ENCODE peak calls at places on chromosomes 13 and 19, in seven cellular contexts. K is amniotic epithelial cell; U is progenitor cell of endocrine pancreas; V is stimulated activated CD8-positive, alpha-beta memory T cell treated with anti-CD3 and anti-CD28 coated beads, Interleukin-7, amount 100 ng/mL, for 1 hour; Q is AG08396; T is SK-N-DZ; X is CD8-positive, alpha-beta memory T cell. D is an unnamed sample.

GRCh38 chr13:34156841-34157365 is 339.0 kb downstream of the RFC3 start:
- DNase-seq in X (no peak), K (peak), U (peak), Q (peak), T (peak), V (no peak), D (no peak)

GRCh38 chr13:64074989-64075474 is 2659.4 kb upstream of the PCDH20 start:
- DNase-seq in Q (no peak), T (no peak), X (no peak), U (no peak), K (no peak), V (no peak), D (no peak)

GRCh38 chr19:6736169-6736916 is 1.0 kb downstream of the GPR108 start:
- DNase-seq in K (peak), Q (peak), V (peak), U (peak), T (peak), X (peak), D (no peak)

GRCh38 chr19:17511724-17512573 is 500 bp downstream of the PGLS start:
- DNase-seq in V (peak), U (peak), T (peak), Q (peak), X (peak), K (peak), D (no peak)

GRCh38 chr13:36344886-36345437 is 1.2 kb downstream of the SPART start:
- DNase-seq in K (peak), V (no peak), X (peak), U (no peak), T (no peak), Q (no peak), D (no peak)

GRCh38 chr13:96431044-96431581 is 341.2 kb downstream of the HS6ST3 start:
- DNase-seq in U (no peak), V (no peak), K (peak), X (no peak), T (no peak), Q (no peak), D (no peak)

GRCh38 chr13:52751196-52751595 is 11.6 kb upstream of the CNMD start:
- DNase-seq in Q (no peak), U (no peak), T (no peak), K (no peak), X (no peak), V (no peak), D (no peak)

GRCh38 chr13:31044658-31045620 is 112.5 kb downstream of the TEX26 start:
- DNase-seq in X (no peak), U (no peak), T (no peak), Q (no peak), V (no peak), K (no peak), D (no peak)

GRCh38 chr13:102530751-102531150 is 66.0 kb upstream of the TPP2 start:
- DNase-seq in U (no peak), K (no peak), Q (no peak), T (no peak), X (no peak), V (no peak), D (peak)

GRCh38 chr13:90105881-90106496 is 1241.5 kb upstream of the MIR17HG start:
- DNase-seq in X (no peak), U (no peak), Q (no peak), K (no peak), V (no peak), T (no peak), D (no peak)

GRCh38 chr19:46297700-46298476 is 1.0 kb downstream of the HIF3A start:
- DNase-seq in V (no peak), T (no peak), Q (peak), X (no peak), U (no peak), K (peak), D (no peak)

D was measured in NCI-H187.